ENCODE peak calls at places on chromosome 16, in five cellular contexts. B, U, V, G and Z are unnamed samples.

GRCh38 chr16:57964157-57964700 is 6.7 kb downstream of the CNGB1 start:
- DNase-seq in V (no peak), U (no peak), B (no peak), G (no peak), Z (peak)

GRCh38 chr16:3095869-3096268 is 3.2 kb downstream of the ZSCAN10 start:
- DNase-seq in B (no peak), G (no peak), V (no peak), U (no peak), Z (no peak)

GRCh38 chr16:69329369-69330285 is 761 bp downstream of the PDF start:
- DNase-seq in V (peak), G (no peak), B (peak), U (peak), Z (peak)

GRCh38 chr16:20898938-20899502 is 1.1 kb downstream of the DCUN1D3 start:
- DNase-seq in B (no peak), V (peak), G (no peak), U (no peak), Z (no peak)

GRCh38 chr16:9286930-9287329 is 195.5 kb downstream of the HAPSTR1 start:
- DNase-seq in B (no peak), U (no peak), V (no peak), G (no peak), Z (no peak)

GRCh38 chr16:23269248-23270091 is 32.6 kb upstream of the SCNN1B start:
- DNase-seq in B (no peak), V (no peak), U (no peak), G (no peak), Z (no peak)

GRCh38 chr16:30005341-30006094 is 5.3 kb downstream of the DOC2A start:
- DNase-seq in V (no peak), U (peak), G (no peak), B (no peak), Z (no peak)

GRCh38 chr16:11278681-11279628 is 2.2 kb downstream of the PRM1 start:
- DNase-seq in V (no peak), U (no peak), G (no peak), B (no peak), Z (no peak)

GRCh38 chr16:89557230-89557935 is 3.1 kb upstream of the RPL13 start:
- DNase-seq in U (peak), V (peak), G (peak), B (peak), Z (no peak)

GRCh38 chr16:19810817-19811731 is 73.6 kb downstream of the GPRC5B start:
- DNase-seq in V (peak), G (no peak), B (peak), U (no peak), Z (no peak)

GRCh38 chr16:5966004-5966403 is 868.4 kb upstream of the EEF2KMT start:
- DNase-seq in B (no peak), G (no peak), V (no peak), U (no peak), Z (no peak)

GRCh38 chr16:83187404-83187803 is 560.6 kb downstream of the CDH13 start:
- DNase-seq in V (peak), U (no peak), B (no peak), G (no peak), Z (no peak)

GRCh38 chr16:11200523-11201063 is 55.4 kb downstream of the SOCS1 start:
- DNase-seq in B (no peak), U (no peak), G (no peak), V (no peak), Z (no peak)

GRCh38 chr16:50697881-50698767 is 4.7 kb downstream of the NOD2 start:
- DNase-seq in B (no peak), G (no peak), U (no peak), V (peak), Z (no peak)

GRCh38 chr16:48574148-48574547 is 35.8 kb downstream of the N4BP1 start:
- DNase-seq in B (no peak), V (no peak), U (no peak), G (no peak), Z (no peak)

GRCh38 chr16:80788016-80788415 is 16.4 kb downstream of the CDYL2 start:
- DNase-seq in U (no peak), G (no peak), V (no peak), B (no peak), Z (no peak)

GRCh38 chr16:86156155-86156554 is 257.2 kb downstream of the IRF8 start:
- DNase-seq in U (no peak), V (no peak), G (no peak), B (peak), Z (no peak)

GRCh38 chr16:86157616-86158247 is 258.8 kb downstream of the IRF8 start:
- DNase-seq in V (no peak), U (no peak), B (no peak), G (no peak), Z (no peak)

DNA sequence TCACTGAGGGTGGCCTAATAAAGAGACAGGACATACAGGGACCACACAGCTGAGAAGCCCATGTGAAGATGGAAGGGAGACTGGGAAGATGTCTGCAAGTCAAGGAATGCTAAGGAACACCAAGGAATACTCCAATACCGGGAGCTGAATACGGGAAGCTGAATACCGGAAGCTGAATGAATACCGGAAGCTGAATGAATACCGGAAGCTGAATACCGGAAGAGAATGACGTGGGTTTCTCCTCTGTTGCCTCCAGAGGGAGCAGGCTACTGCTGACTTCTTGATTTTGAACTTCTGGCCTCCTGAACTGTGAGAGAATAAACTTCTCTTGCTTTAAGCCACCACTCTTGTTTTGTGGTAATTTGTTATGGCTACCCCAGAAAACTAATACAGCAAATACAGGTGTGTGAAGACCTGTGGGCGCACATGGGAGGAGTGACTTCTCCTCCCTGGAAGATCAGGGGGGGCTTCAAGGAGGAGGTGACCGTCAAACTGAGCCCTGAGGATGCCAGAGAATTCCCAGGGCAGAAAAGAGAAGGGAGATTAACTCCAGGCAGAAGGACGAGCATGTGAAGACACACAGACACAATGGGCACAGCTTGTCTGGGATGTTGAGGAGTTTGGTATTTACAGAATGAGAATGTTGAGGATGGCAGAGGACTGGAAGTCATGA is 259.9 kb downstream of the IRF8 start:
- DNase-seq in G (no peak), U (no peak), B (no peak), V (no peak), Z (no peak)
- TF ChIP-seq CTCF in G (no peak), U (no peak), B (no peak), V (no peak), Z (no peak)

DNA sequence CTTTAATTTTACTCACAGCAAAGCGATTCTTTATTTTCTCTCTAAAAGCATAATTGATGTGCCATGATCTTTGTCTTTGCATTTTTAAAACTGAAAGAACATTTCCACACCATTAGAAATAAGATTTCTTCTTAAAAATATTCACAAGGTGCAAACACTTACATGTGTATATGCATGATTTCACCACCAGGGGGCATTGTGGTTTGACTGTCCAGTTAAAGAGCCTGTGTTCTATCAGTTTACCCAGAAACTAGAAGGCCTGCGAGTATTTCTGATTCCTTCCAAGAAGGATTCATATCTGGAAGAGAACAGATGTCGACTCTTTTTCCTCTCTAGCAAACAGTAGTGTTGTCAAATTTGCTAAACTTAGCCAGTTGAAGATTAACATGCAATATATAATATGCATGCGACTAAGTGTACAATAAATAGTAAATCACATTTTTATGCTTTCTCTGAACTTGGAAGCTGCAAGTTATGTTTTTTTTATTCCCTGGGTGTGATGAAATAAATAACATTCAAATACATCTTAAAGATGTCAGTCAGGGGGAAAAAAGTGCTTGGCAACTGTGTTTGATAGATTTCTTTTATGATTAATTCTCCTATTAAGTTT is 404.2 kb downstream of the WWOX start:
- DNase-seq in B (peak), V (no peak), U (peak), G (peak), Z (no peak)
- TF ChIP-seq CTCF in B (peak), V (peak), U (peak), G (peak), Z (peak)

GRCh38 chr16:64621616-64622015 is 500.2 kb downstream of the CDH11 start:
- DNase-seq in B (no peak), U (no peak), G (no peak), V (no peak), Z (no peak)

GRCh38 chr16:64629622-64630021 is 492.2 kb downstream of the CDH11 start:
- DNase-seq in U (no peak), G (no peak), B (no peak), V (no peak), Z (no peak)

GRCh38 chr16:64626771-64627170 is 495.1 kb downstream of the CDH11 start:
- DNase-seq in G (no peak), V (no peak), U (no peak), B (no peak), Z (no peak)

GRCh38 chr16:64627781-64628180 is 494.1 kb downstream of the CDH11 start:
- DNase-seq in B (no peak), V (no peak), U (no peak), G (no peak), Z (no peak)

DNA sequence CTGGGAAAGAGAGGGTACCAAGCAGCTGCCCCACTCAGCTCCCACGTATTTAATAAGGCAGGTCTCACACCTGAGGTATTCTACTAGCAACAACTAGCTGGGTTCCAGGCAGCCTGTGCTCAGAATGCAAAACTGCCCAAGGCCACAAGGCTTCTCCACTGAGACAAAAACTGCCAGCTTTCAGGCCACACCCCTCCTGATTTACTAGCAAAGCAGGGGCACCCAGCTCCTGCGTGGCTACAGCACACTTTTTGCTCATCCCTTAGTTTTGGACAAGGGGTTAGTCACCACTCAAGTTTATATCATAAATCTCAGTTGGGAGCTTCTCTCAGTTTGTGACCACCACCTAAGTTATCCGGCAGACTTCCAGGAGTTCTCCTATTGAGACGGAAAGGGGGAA is 494.6 kb downstream of the CDH11 start:
- DNase-seq in G (no peak), B (no peak), U (no peak), V (no peak), Z (no peak)
- TF ChIP-seq CTCF in G (no peak), B (no peak), U (no peak), V (no peak), Z (peak)

GRCh38 chr16:28935924-28936783 is 4.4 kb downstream of the CD19 start:
- DNase-seq in V (peak), G (peak), U (peak), B (peak), Z (no peak)
- TF ChIP-seq CTCF in V (no peak), G (no peak), U (no peak), B (no peak), Z (no peak)

DNA sequence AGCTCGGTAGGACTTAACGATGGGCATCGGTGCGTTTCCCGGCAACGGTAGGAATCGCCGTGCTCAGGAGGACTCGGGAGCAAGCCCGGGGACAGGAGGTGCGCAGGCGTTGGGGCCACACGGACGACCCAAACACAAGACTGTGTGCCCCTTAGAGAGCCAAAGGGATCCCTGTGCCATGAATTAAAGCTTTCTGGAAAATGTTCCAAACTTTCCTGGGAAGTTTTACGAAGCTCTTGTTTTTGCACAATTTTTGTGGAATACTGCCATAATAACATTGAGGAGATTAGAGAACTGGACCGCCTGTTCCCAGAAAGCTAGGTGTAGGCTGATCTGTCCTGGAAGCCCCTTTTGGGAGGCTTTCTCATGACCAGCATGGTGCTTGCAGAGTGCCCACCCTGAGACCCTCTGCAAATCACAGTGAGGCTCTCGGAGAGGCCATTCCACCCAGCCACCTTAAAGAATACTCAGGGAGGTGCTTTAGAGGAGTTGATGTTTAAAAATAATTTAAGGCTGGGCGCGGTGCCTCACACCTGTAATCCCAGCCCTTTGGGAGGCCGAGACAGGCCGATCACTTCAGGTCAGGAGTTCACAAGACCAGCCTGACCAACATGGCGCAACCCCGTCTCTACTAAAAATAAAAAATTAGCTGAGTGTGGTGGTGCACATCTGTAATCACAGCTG is 1.0 kb downstream of the KDM8 start:
- DNase-seq in G (no peak), B (no peak), V (no peak), U (no peak), Z (no peak)
- TF ChIP-seq CTCF in G (no peak), B (no peak), V (no peak), U (no peak), Z (no peak)

DNA sequence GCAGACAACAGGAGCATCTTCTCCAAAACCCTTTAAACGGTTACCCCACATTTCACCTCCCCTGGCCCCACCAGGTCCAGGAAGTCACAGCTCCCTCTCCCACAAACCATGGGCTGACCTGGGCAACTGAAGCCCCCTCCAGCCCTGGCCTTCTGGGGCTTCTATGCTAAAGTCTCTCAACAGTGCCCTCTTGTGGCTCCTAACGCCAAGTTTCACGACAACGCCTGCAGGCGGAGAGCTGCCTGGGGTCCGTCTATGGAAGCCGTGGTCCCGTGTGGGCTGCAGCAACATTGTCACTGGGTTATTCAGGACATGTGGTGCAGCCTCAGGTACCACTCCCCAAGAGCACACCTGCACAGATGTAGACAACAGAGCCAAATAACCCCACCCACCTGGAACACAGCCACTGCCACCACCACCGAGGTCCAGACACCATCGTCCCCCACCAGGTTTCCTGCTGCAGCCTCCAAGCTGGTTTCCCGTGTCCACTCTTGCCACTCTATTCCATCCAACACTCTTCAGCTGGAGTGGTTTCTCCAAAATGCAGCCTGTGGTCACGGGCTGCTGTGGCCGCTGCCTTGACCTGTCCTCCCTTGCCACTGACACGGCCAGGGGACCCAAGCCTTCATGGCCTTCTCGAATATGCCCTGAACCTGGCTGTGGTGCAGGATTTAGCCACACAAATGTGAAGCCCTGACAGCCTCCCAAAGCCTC is 19.1 kb downstream of the C16orf95 start:
- DNase-seq in G (no peak), B (no peak), U (peak), V (no peak), Z (no peak)
- TF ChIP-seq CTCF in G (peak), B (peak), U (peak), V (peak), Z (peak)

GRCh38 chr16:67105251-67105650 is 4.5 kb upstream of the PHAF1 start:
- DNase-seq in G (no peak), U (no peak), B (no peak), V (no peak), Z (no peak)

GRCh38 chr16:67104845-67105244 is 4.9 kb upstream of the PHAF1 start:
- DNase-seq in G (no peak), U (no peak), V (no peak), B (no peak), Z (no peak)

GRCh38 chr16:67101683-67102082 is 8.1 kb upstream of the PHAF1 start:
- DNase-seq in G (no peak), V (no peak), U (no peak), B (no peak), Z (no peak)

GRCh38 chr16:67105881-67106280 is 3.9 kb upstream of the PHAF1 start:
- DNase-seq in B (no peak), U (no peak), V (no peak), G (peak), Z (no peak)

DNA sequence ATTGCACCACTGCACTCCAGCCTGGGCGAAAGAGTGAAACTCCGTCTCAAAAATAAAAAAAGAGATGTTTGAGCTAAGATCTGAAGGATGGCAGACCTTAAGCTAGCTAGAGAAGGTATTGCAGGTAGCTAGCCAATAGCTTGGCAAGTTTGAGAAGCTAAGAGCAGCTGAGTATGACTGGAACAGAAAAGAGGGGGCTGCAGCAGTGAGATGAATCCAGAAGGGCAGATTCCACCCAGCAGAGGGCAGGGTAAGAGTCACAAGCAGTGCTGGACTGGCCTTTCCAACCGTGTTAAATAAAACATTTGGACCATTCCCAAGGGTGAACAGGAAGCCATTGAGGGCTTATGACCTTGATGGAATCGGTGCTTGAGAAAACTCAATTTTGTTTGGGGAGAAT is 5.7 kb upstream of the PHAF1 start:
- DNase-seq in U (peak), G (no peak), B (no peak), V (no peak), Z (no peak)
- TF ChIP-seq CTCF in U (peak), G (no peak), B (no peak), V (peak), Z (peak)

GRCh38 chr16:67173808-67174705 is 3.7 kb downstream of the NOL3 start:
- DNase-seq in V (peak), U (peak), B (peak), G (peak), Z (peak)
- TF ChIP-seq CTCF in V (no peak), U (no peak), B (peak), G (peak), Z (peak)

DNA sequence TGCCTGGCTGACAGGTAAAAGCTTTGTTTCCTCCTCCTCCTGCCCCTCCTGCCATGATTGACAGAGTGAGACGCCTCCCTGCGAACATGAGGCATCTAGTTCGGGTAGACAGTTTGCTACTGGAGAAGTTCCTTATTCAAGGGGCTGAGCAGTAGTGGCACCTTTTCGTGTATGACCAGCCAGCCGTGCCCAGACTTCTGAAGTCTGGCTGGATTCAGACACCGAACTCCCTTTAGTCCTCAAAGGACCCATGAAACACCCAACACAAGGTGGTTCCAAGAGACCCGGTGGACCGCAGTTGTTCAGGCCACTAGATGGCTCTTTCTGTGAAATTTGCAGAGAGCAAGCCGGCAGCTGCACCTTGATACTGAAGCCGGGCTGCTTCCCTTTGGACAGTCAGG is 192.8 kb downstream of the XYLT1 start:
- DNase-seq in B (no peak), V (no peak), G (no peak), U (peak), Z (no peak)
- TF ChIP-seq CTCF in B (no peak), V (no peak), G (peak), U (peak), Z (peak)